ENCODE peak calls at places on chromosome 12, in seven cellular contexts. Y is naive thymus-derived CD4-positive, alpha-beta T cell; F is pancreas; K is fibroblast of pulmonary artery; M is BJ; B is right atrium auricular region; R is IMR-90. U is an unnamed sample.

GRCh38 chr12:110370732-110371141 is 32.8 kb downstream of the ANAPC7 start:
- DNase-seq in Y (no peak), F (no peak), K (no peak), M (no peak), B (no peak), R (no peak), U (no peak)

GRCh38 chr12:96876966-96877365 is 30.1 kb upstream of the NEDD1 start:
- DNase-seq in Y (no peak), F (no peak), K (no peak), M (no peak), B (no peak), R (peak; percentile 59), U (no peak)

GRCh38 chr12:15629108-15629507 is 160.1 kb downstream of the EPS8 start:
- DNase-seq in Y (no peak), F (peak; percentile 14), K (peak; percentile 99), M (peak; percentile 92), B (peak; percentile 94), R (peak; percentile 98), U (peak; percentile 90)

GRCh38 chr12:132908145-132909029 is 21.0 kb upstream of the CHFR start:
- DNase-seq in Y (peak; percentile 96), F (peak; percentile 96), K (peak; percentile 99), M (peak; percentile 92), B (peak; percentile 96), R (peak; percentile 94), U (peak; percentile 97)

GRCh38 chr12:52235001-52235760 is 2.1 kb downstream of the KRT7 start:
- DNase-seq in Y (no peak), F (peak; percentile 37), K (peak; percentile 56), M (no peak), B (no peak), R (no peak), U (no peak)

GRCh38 chr12:29702972-29703371 is 80.8 kb downstream of the TMTC1 start:
- DNase-seq in Y (no peak), F (no peak), K (no peak), M (no peak), B (no peak), R (no peak), U (no peak)

GRCh38 chr12:58877243-58877743 is 43.0 kb downstream of the LRIG3 start:
- DNase-seq in Y (no peak), F (peak; percentile 70), K (peak; percentile 57), M (peak; percentile 31), B (no peak), R (peak; percentile 100), U (no peak)

GRCh38 chr12:107549786-107550480 is 135.7 kb upstream of the PWP1 start:
- DNase-seq in Y (no peak), F (no peak), K (no peak), M (no peak), B (no peak), R (no peak), U (no peak)

GRCh38 chr12:98519257-98519907 is 4.0 kb downstream of the TMPO start:
- DNase-seq in Y (no peak), F (no peak), K (no peak), M (no peak), B (peak; percentile 38), R (no peak), U (no peak)

GRCh38 chr12:2064078-2064507 is 11.3 kb downstream of the CACNA1C start:
- DNase-seq in Y (peak; percentile 26), F (no peak), K (peak; percentile 35), M (no peak), B (no peak), R (peak; percentile 59), U (no peak)

GRCh38 chr12:15090441-15090840 is 117.6 kb downstream of the PDE6H start:
- DNase-seq in Y (no peak), F (no peak), K (no peak), M (no peak), B (no peak), R (no peak), U (no peak)

GRCh38 chr12:120687570-120688289 is 781 bp downstream of the MLEC start:
- DNase-seq in Y (peak; percentile 19), F (no peak), K (no peak), M (no peak), B (no peak), R (no peak), U (peak; percentile 46)

GRCh38 chr12:46407360-46407759 is 34.8 kb upstream of the SLC38A2 start:
- DNase-seq in Y (no peak), F (no peak), K (no peak), M (no peak), B (no peak), R (no peak), U (no peak)

GRCh38 chr12:57175428-57176138 is 28.2 kb upstream of the LRP1-AS start:
- DNase-seq in Y (no peak), F (peak; percentile 75), K (peak; percentile 80), M (no peak), B (peak; percentile 84), R (peak; percentile 71), U (peak; percentile 24)

GRCh38 chr12:56186957-56187356 is 2.3 kb downstream of the SMARCC2 start:
- DNase-seq in Y (no peak), F (no peak), K (no peak), M (no peak), B (no peak), R (no peak), U (no peak)

GRCh38 chr12:92551210-92551609 is 151.6 kb upstream of the PLEKHG7 start:
- DNase-seq in Y (no peak), F (no peak), K (no peak), M (no peak), B (no peak), R (no peak), U (no peak)

GRCh38 chr12:105106621-105107020 is 910 bp upstream of the WASHC4 start:
- DNase-seq in Y (no peak), F (no peak), K (no peak), M (no peak), B (no peak), R (no peak), U (no peak)

GRCh38 chr12:64461634-64462414 is 9.9 kb downstream of the TBK1 start:
- DNase-seq in Y (no peak), F (no peak), K (peak; percentile 82), M (peak; percentile 52), B (no peak), R (peak; percentile 78), U (no peak)

GRCh38 chr12:44157359-44157758 is 321.5 kb downstream of the TMEM117 start:
- DNase-seq in Y (no peak), F (no peak), K (no peak), M (no peak), B (no peak), R (no peak), U (no peak)

GRCh38 chr12:71392521-71393145 is 47.0 kb upstream of the LGR5 start:
- DNase-seq in Y (peak; percentile 17), F (no peak), K (peak; percentile 87), M (peak; percentile 19), B (no peak), R (peak; percentile 70), U (peak; percentile 76)

GRCh38 chr12:77249892-77250291 is 184.5 kb upstream of the E2F7 start:
- DNase-seq in Y (no peak), F (no peak), K (no peak), M (no peak), B (no peak), R (no peak), U (no peak)

GRCh38 chr12:15158114-15158513 is 63.1 kb downstream of the RERG start:
- DNase-seq in Y (no peak), F (no peak), K (no peak), M (no peak), B (no peak), R (no peak), U (no peak)

GRCh38 chr12:126891789-126892188 is 1375.2 kb upstream of the TMEM132C start:
- DNase-seq in Y (no peak), F (no peak), K (no peak), M (no peak), B (no peak), R (no peak), U (no peak)

GRCh38 chr12:130114952-130115351 is 47.3 kb upstream of the FZD10 start:
- DNase-seq in Y (no peak), F (no peak), K (no peak), M (no peak), B (no peak), R (no peak), U (no peak)

GRCh38 chr12:109027767-109028166 is 6.9 kb upstream of the SVOP start:
- DNase-seq in Y (no peak), F (no peak), K (peak; percentile 49), M (no peak), B (no peak), R (peak; percentile 64), U (no peak)

GRCh38 chr12:65495233-65495632 is 216.8 kb downstream of the MSRB3 start:
- DNase-seq in Y (no peak), F (no peak), K (peak; percentile 40), M (no peak), B (no peak), R (peak; percentile 88), U (no peak)

GRCh38 chr12:7638764-7639570 is 26.7 kb downstream of the APOBEC1 start:
- DNase-seq in Y (peak; percentile 85), F (peak; percentile 73), K (peak; percentile 87), M (peak; percentile 17), B (peak; percentile 87), R (peak; percentile 76), U (peak; percentile 75)
- H3K4me3 ChIP-seq in Y (peak overlapping the region; percentile 34), F (peak overlapping the region; percentile 43), K (no peak overlapping the region), M (no peak overlapping the region), B (no peak overlapping the region), R (no peak overlapping the region), U (no peak overlapping the region)

GRCh38 chr12:22535478-22535877 is 8.9 kb downstream of the C2CD5 start:
- DNase-seq in Y (peak; percentile 57), F (no peak), K (no peak), M (no peak), B (no peak), R (no peak), U (no peak)
- H3K4me3 ChIP-seq in Y (no peak overlapping the region), F (no peak overlapping the region), K (no peak overlapping the region), M (no peak overlapping the region), B (no peak overlapping the region), R (no peak overlapping the region), U (no peak overlapping the region)

GRCh38 chr12:62162214-62162613 is 98.0 kb upstream of the USP15 start:
- DNase-seq in Y (peak; percentile 24), F (no peak), K (no peak), M (no peak), B (no peak), R (no peak), U (no peak)

GRCh38 chr12:62163368-62163767 is 96.8 kb upstream of the USP15 start:
- DNase-seq in Y (no peak), F (no peak), K (no peak), M (no peak), B (no peak), R (no peak), U (no peak)

GRCh38 chr12:62158416-62159360 is 101.5 kb upstream of the USP15 start:
- DNase-seq in Y (peak; percentile 73), F (no peak), K (no peak), M (no peak), B (no peak), R (no peak), U (no peak)

DNA sequence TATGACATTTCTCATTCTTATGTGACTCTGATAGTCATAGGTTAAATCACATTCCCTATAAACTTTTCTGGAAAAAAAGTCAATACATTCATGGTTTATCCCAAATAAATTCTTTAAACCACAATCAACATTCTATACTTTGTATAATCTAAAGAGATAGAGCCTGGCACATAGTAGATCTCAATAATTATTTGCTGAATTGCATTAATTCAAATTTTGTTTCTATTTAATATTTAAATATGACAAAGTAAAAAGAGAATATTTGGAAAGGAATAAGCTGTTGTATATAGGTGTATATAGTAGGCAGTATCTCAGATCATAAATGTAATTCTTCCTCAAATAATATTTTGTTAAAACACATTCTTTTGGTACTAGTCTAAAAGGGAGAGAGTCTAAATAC is 102.2 kb upstream of the USP15 start:
- DNase-seq in Y (no peak), F (no peak), K (no peak), M (no peak), B (no peak), R (no peak), U (no peak)
- H3K4me3 ChIP-seq in Y (no peak overlapping the region), F (no peak overlapping the region), K (no peak overlapping the region), M (no peak overlapping the region), B (no peak overlapping the region), R (no peak overlapping the region), U (no peak overlapping the region)

GRCh38 chr12:50221228-50222008 is 54.2 kb upstream of the CERS5 start:
- DNase-seq in Y (no peak), F (no peak), K (peak; percentile 90), M (peak; percentile 79), B (no peak), R (peak; percentile 91), U (peak; percentile 78)
- H3K4me3 ChIP-seq in Y (peak overlapping the region; percentile 70), F (peak overlapping the region; percentile 25), K (peak overlapping the region; percentile 79), M (peak overlapping the region; percentile 98), B (peak overlapping the region; percentile 39), R (peak overlapping the region; percentile 75), U (peak overlapping the region; percentile 99)

U was measured in endothelial cell of umbilical vein.